ENCODE peak calls at places on chromosomes 5 and 9, in five cellular contexts. Q, U, L, D and A are unnamed samples.

GRCh38 chr9:7770102-7770501 is 29.5 kb downstream of the DMAC1 start:
- DNase-seq in Q (no peak), U (no peak), L (no peak), D (no peak), A (no peak)

GRCh38 chr9:94921072-94921471 is 194.6 kb downstream of the AOPEP start:
- DNase-seq in Q (peak; percentile 51), U (no peak), L (no peak), D (no peak), A (no peak)

GRCh38 chr5:180782748-180783147 is 19.9 kb downstream of the MGAT1 start:
- DNase-seq in Q (no peak), U (no peak), L (no peak), D (no peak), A (no peak)

GRCh38 chr9:114723926-114724325 is 41.9 kb upstream of the TEX48 start:
- DNase-seq in Q (no peak), U (no peak), L (no peak), D (no peak), A (no peak)

GRCh38 chr9:102975246-102975645 is 19.9 kb upstream of the CYLC2 start:
- DNase-seq in Q (no peak), U (no peak), L (no peak), D (no peak), A (no peak)

GRCh38 chr9:131598121-131598520 is 52.8 kb downstream of the PRRT1B start:
- DNase-seq in Q (no peak), U (no peak), L (no peak), D (no peak), A (no peak)

GRCh38 chr5:143130891-143131290 is 272.6 kb downstream of the NR3C1 start:
- DNase-seq in Q (no peak), U (no peak), L (no peak), D (no peak), A (no peak)

GRCh38 chr9:20044686-20045085 is 255.8 kb upstream of the SLC24A2 start:
- DNase-seq in Q (peak; percentile 4), U (no peak), L (no peak), D (no peak), A (no peak)

GRCh38 chr5:172235132-172235780 is 41.3 kb downstream of the EFCAB9 start:
- DNase-seq in Q (no peak), U (no peak), L (no peak), D (no peak), A (no peak)

GRCh38 chr5:5306696-5307095 is 115.8 kb upstream of the ICE1 start:
- DNase-seq in Q (no peak), U (no peak), L (no peak), D (no peak), A (no peak)

GRCh38 chr5:53424691-53425597 is 55.5 kb upstream of the FST start:
- DNase-seq in Q (peak; percentile 41), U (no peak), L (no peak), D (no peak), A (no peak)

GRCh38 chr5:90387508-90387907 is 22.0 kb downstream of the CETN3 start:
- DNase-seq in Q (no peak), U (no peak), L (no peak), D (no peak), A (no peak)

GRCh38 chr5:149071756-149072155 is 8.9 kb upstream of the SH3TC2 start:
- DNase-seq in Q (no peak), U (no peak), L (no peak), D (no peak), A (no peak)

GRCh38 chr9:103552712-103553111 is 541.4 kb upstream of the SMC2 start:
- DNase-seq in Q (no peak), U (no peak), L (no peak), D (no peak), A (no peak)

GRCh38 chr5:169861934-169862333 is 118.4 kb downstream of the INSYN2B start:
- DNase-seq in Q (no peak), U (no peak), L (no peak), D (no peak), A (no peak)

GRCh38 chr9:92066131-92066530 is 49.1 kb downstream of the SPTLC1 start:
- DNase-seq in Q (no peak), U (no peak), L (no peak), D (no peak), A (no peak)

GRCh38 chr5:137896560-137896959 is 7.3 kb downstream of the PKD2L2 start:
- DNase-seq in Q (no peak), U (no peak), L (no peak), D (no peak), A (no peak)

GRCh38 chr5:98593418-98593817 is 180.0 kb upstream of the RGMB start:
- DNase-seq in Q (no peak), U (no peak), L (no peak), D (no peak), A (no peak)

GRCh38 chr5:139193928-139194327 is 4.2 kb downstream of the SIL1 start:
- DNase-seq in Q (peak; percentile 25), U (no peak), L (no peak), D (no peak), A (no peak)

GRCh38 chr9:104177003-104177611 is 83.0 kb downstream of the SMC2 start:
- DNase-seq in Q (peak; percentile 53), U (no peak), L (no peak), D (peak; percentile 8), A (no peak)